ENCODE peak calls at places on chromosomes 12 and 14, in eight cellular contexts. One of them, this sample, is unnamed.

GRCh38 chr14:96274122-96274910 is 18.3 kb downstream of the BDKRB1 start:
- DNase-seq in fibroblast of lung: peak; percentile 96
- DNase-seq in A673: no peak
- DNase-seq in fibroblast of pulmonary artery: peak; percentile 40
- DNase-seq in mesothelial cell of epicardium: no peak
- DNase-seq in dorsolateral prefrontal cortex: no peak
- DNase-seq in brain microvascular endothelial cell: no peak
- DNase-seq in endothelial cell: no peak
- DNase-seq in this sample: no peak

GRCh38 chr12:103773109-103773905 is 67.7 kb downstream of the NT5DC3 start:
- DNase-seq in fibroblast of lung: peak; percentile 22
- DNase-seq in A673: no peak
- DNase-seq in fibroblast of pulmonary artery: peak; percentile 3
- DNase-seq in mesothelial cell of epicardium: no peak
- DNase-seq in dorsolateral prefrontal cortex: no peak
- DNase-seq in brain microvascular endothelial cell: no peak
- DNase-seq in endothelial cell: no peak
- DNase-seq in this sample: no peak

GRCh38 chr14:81176224-81176623 is 44.5 kb downstream of the GTF2A1 start:
- DNase-seq in fibroblast of lung: no peak
- DNase-seq in A673: peak; percentile 8
- DNase-seq in fibroblast of pulmonary artery: no peak
- DNase-seq in mesothelial cell of epicardium: no peak
- DNase-seq in dorsolateral prefrontal cortex: no peak
- DNase-seq in brain microvascular endothelial cell: no peak
- DNase-seq in endothelial cell: no peak
- DNase-seq in this sample: no peak

GRCh38 chr12:111313833-111314259 is 55.0 kb downstream of the PHETA1 start:
- DNase-seq in fibroblast of lung: peak; percentile 73
- DNase-seq in A673: peak; percentile 87
- DNase-seq in fibroblast of pulmonary artery: peak; percentile 79
- DNase-seq in mesothelial cell of epicardium: peak; percentile 90
- DNase-seq in dorsolateral prefrontal cortex: peak; percentile 76
- DNase-seq in brain microvascular endothelial cell: peak; percentile 40
- DNase-seq in endothelial cell: peak; percentile 88
- DNase-seq in this sample: peak; percentile 91

GRCh38 chr12:54521291-54522062 is 23.9 kb downstream of the NCKAP1L start:
- DNase-seq in fibroblast of lung: no peak
- DNase-seq in A673: no peak
- DNase-seq in fibroblast of pulmonary artery: no peak
- DNase-seq in mesothelial cell of epicardium: no peak
- DNase-seq in dorsolateral prefrontal cortex: no peak
- DNase-seq in brain microvascular endothelial cell: no peak
- DNase-seq in endothelial cell: no peak
- DNase-seq in this sample: no peak

GRCh38 chr14:105197274-105197673 is 16.2 kb upstream of the NUDT14 start:
- DNase-seq in fibroblast of lung: peak; percentile 17
- DNase-seq in A673: no peak
- DNase-seq in fibroblast of pulmonary artery: peak; percentile 76
- DNase-seq in mesothelial cell of epicardium: no peak
- DNase-seq in dorsolateral prefrontal cortex: no peak
- DNase-seq in brain microvascular endothelial cell: no peak
- DNase-seq in endothelial cell: no peak
- DNase-seq in this sample: no peak

GRCh38 chr12:19239616-19240234 is 110.2 kb downstream of the PLEKHA5 start:
- DNase-seq in fibroblast of lung: peak; percentile 84
- DNase-seq in A673: peak; percentile 19
- DNase-seq in fibroblast of pulmonary artery: peak; percentile 74
- DNase-seq in mesothelial cell of epicardium: no peak
- DNase-seq in dorsolateral prefrontal cortex: no peak
- DNase-seq in brain microvascular endothelial cell: peak; percentile 76
- DNase-seq in endothelial cell: no peak
- DNase-seq in this sample: no peak

GRCh38 chr12:121811434-121812319 is 7.9 kb downstream of the SETD1B start:
- DNase-seq in fibroblast of lung: peak; percentile 67
- DNase-seq in A673: peak; percentile 73
- DNase-seq in fibroblast of pulmonary artery: peak; percentile 68
- DNase-seq in mesothelial cell of epicardium: peak; percentile 90
- DNase-seq in dorsolateral prefrontal cortex: no peak
- DNase-seq in brain microvascular endothelial cell: peak; percentile 29
- DNase-seq in endothelial cell: peak; percentile 90
- DNase-seq in this sample: peak; percentile 89

GRCh38 chr14:100907240-100907639 is 3.7 kb upstream of the RTL1 start:
- DNase-seq in fibroblast of lung: no peak
- DNase-seq in A673: no peak
- DNase-seq in fibroblast of pulmonary artery: no peak
- DNase-seq in mesothelial cell of epicardium: no peak
- DNase-seq in dorsolateral prefrontal cortex: no peak
- DNase-seq in brain microvascular endothelial cell: no peak
- DNase-seq in endothelial cell: no peak
- DNase-seq in this sample: no peak

GRCh38 chr14:92644166-92644565 is 104.3 kb downstream of the LGMN start:
- DNase-seq in fibroblast of lung: peak; percentile 52
- DNase-seq in A673: no peak
- DNase-seq in fibroblast of pulmonary artery: peak; percentile 35
- DNase-seq in mesothelial cell of epicardium: no peak
- DNase-seq in dorsolateral prefrontal cortex: no peak
- DNase-seq in brain microvascular endothelial cell: peak; percentile 24
- DNase-seq in endothelial cell: no peak
- DNase-seq in this sample: no peak

GRCh38 chr12:92827836-92828431 is 101.2 kb downstream of the EEA1 start:
- DNase-seq in fibroblast of lung: peak; percentile 74
- DNase-seq in A673: peak; percentile 70
- DNase-seq in fibroblast of pulmonary artery: peak; percentile 73
- DNase-seq in mesothelial cell of epicardium: no peak
- DNase-seq in dorsolateral prefrontal cortex: no peak
- DNase-seq in brain microvascular endothelial cell: peak; percentile 57
- DNase-seq in endothelial cell: peak; percentile 41
- DNase-seq in this sample: peak; percentile 18

GRCh38 chr12:45216983-45217485 is 1.1 kb downstream of the ANO6 start:
- DNase-seq in fibroblast of lung: no peak
- DNase-seq in A673: no peak
- DNase-seq in fibroblast of pulmonary artery: no peak
- DNase-seq in mesothelial cell of epicardium: no peak
- DNase-seq in dorsolateral prefrontal cortex: no peak
- DNase-seq in brain microvascular endothelial cell: no peak
- DNase-seq in endothelial cell: no peak
- DNase-seq in this sample: no peak

GRCh38 chr14:32762886-32763285 is 175.8 kb upstream of the NPAS3 start:
- DNase-seq in fibroblast of lung: peak; percentile 50
- DNase-seq in A673: no peak
- DNase-seq in fibroblast of pulmonary artery: peak; percentile 75
- DNase-seq in mesothelial cell of epicardium: no peak
- DNase-seq in dorsolateral prefrontal cortex: no peak
- DNase-seq in brain microvascular endothelial cell: peak; percentile 22
- DNase-seq in endothelial cell: no peak
- DNase-seq in this sample: no peak

GRCh38 chr12:122326597-122326996 is 60.3 kb upstream of the VPS33A start:
- DNase-seq in fibroblast of lung: no peak
- DNase-seq in A673: no peak
- DNase-seq in fibroblast of pulmonary artery: no peak
- DNase-seq in mesothelial cell of epicardium: no peak
- DNase-seq in dorsolateral prefrontal cortex: no peak
- DNase-seq in brain microvascular endothelial cell: peak; percentile 6
- DNase-seq in endothelial cell: no peak
- DNase-seq in this sample: no peak

GRCh38 chr14:41548666-41549065 is 58.0 kb upstream of the LRFN5 start:
- DNase-seq in fibroblast of lung: peak; percentile 64
- DNase-seq in A673: no peak
- DNase-seq in fibroblast of pulmonary artery: peak; percentile 52
- DNase-seq in mesothelial cell of epicardium: no peak
- DNase-seq in dorsolateral prefrontal cortex: no peak
- DNase-seq in brain microvascular endothelial cell: no peak
- DNase-seq in endothelial cell: no peak
- DNase-seq in this sample: no peak

GRCh38 chr12:57099062-57099714 is 10.3 kb downstream of the NAB2 start:
- DNase-seq in fibroblast of lung: no peak
- DNase-seq in A673: no peak
- DNase-seq in fibroblast of pulmonary artery: no peak
- DNase-seq in mesothelial cell of epicardium: no peak
- DNase-seq in dorsolateral prefrontal cortex: no peak
- DNase-seq in brain microvascular endothelial cell: no peak
- DNase-seq in endothelial cell: no peak
- DNase-seq in this sample: no peak

GRCh38 chr12:114131824-114132223 is 165.7 kb upstream of the RBM19 start:
- DNase-seq in fibroblast of lung: no peak
- DNase-seq in A673: no peak
- DNase-seq in fibroblast of pulmonary artery: no peak
- DNase-seq in mesothelial cell of epicardium: no peak
- DNase-seq in dorsolateral prefrontal cortex: no peak
- DNase-seq in brain microvascular endothelial cell: no peak
- DNase-seq in endothelial cell: no peak
- DNase-seq in this sample: no peak

GRCh38 chr14:77344597-77344996 is 23.8 kb downstream of the GSTZ1 start:
- DNase-seq in fibroblast of lung: no peak
- DNase-seq in A673: peak; percentile 33
- DNase-seq in fibroblast of pulmonary artery: no peak
- DNase-seq in mesothelial cell of epicardium: no peak
- DNase-seq in dorsolateral prefrontal cortex: no peak
- DNase-seq in brain microvascular endothelial cell: no peak
- DNase-seq in endothelial cell: no peak
- DNase-seq in this sample: no peak

GRCh38 chr12:119406322-119406721 is 71.8 kb downstream of the CCDC60 start:
- DNase-seq in fibroblast of lung: no peak
- DNase-seq in A673: no peak
- DNase-seq in fibroblast of pulmonary artery: no peak
- DNase-seq in mesothelial cell of epicardium: no peak
- DNase-seq in dorsolateral prefrontal cortex: no peak
- DNase-seq in brain microvascular endothelial cell: no peak
- DNase-seq in endothelial cell: no peak
- DNase-seq in this sample: no peak

GRCh38 chr12:45568808-45569207 is 160.7 kb upstream of the ARID2 start:
- DNase-seq in fibroblast of lung: no peak
- DNase-seq in A673: no peak
- DNase-seq in fibroblast of pulmonary artery: no peak
- DNase-seq in mesothelial cell of epicardium: no peak
- DNase-seq in dorsolateral prefrontal cortex: no peak
- DNase-seq in brain microvascular endothelial cell: no peak
- DNase-seq in endothelial cell: no peak
- DNase-seq in this sample: no peak

GRCh38 chr14:68779761-68780323 is 13.0 kb downstream of the ZFP36L1 start:
- DNase-seq in fibroblast of lung: peak; percentile 88
- DNase-seq in A673: no peak
- DNase-seq in fibroblast of pulmonary artery: peak; percentile 69
- DNase-seq in mesothelial cell of epicardium: peak; percentile 22
- DNase-seq in dorsolateral prefrontal cortex: no peak
- DNase-seq in brain microvascular endothelial cell: peak; percentile 70
- DNase-seq in endothelial cell: no peak
- DNase-seq in this sample: no peak

GRCh38 chr12:6072302-6072752 is 52.1 kb downstream of the VWF start:
- DNase-seq in fibroblast of lung: peak; percentile 53
- DNase-seq in A673: no peak
- DNase-seq in fibroblast of pulmonary artery: peak; percentile 96
- DNase-seq in mesothelial cell of epicardium: no peak
- DNase-seq in dorsolateral prefrontal cortex: no peak
- DNase-seq in brain microvascular endothelial cell: peak; percentile 78
- DNase-seq in endothelial cell: no peak
- DNase-seq in this sample: no peak
- TF ChIP-seq CTCF in fibroblast of lung: peak; percentile 22
- TF ChIP-seq CTCF in A673: no peak
- TF ChIP-seq CTCF in fibroblast of pulmonary artery: peak; percentile 68
- TF ChIP-seq CTCF in mesothelial cell of epicardium: no peak
- TF ChIP-seq CTCF in dorsolateral prefrontal cortex: no peak
- TF ChIP-seq CTCF in brain microvascular endothelial cell: peak; percentile 56
- TF ChIP-seq CTCF in endothelial cell: no peak
- TF ChIP-seq CTCF in this sample: no peak

DNA sequence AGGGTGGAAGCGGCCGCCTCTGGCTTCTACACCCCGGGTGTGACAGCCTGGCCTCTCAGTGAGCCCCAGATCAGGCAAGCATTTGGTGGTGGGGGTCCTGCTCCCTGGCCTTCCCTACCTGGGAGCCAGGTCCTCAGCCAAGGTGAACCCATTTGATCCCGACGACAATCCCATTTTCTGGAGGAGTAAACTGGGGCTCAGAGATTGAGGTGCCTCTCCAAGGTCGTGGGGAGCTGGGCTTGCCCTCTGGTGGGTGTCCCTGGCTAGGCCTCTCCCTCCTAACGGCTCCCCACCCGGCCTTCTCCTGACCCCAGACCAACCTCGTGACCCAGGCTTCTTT is 2.7 kb upstream of the EXOC3L4 start:
- DNase-seq in fibroblast of lung: no peak
- DNase-seq in A673: no peak
- DNase-seq in fibroblast of pulmonary artery: no peak
- DNase-seq in mesothelial cell of epicardium: no peak
- DNase-seq in dorsolateral prefrontal cortex: no peak
- DNase-seq in brain microvascular endothelial cell: no peak
- DNase-seq in endothelial cell: no peak
- DNase-seq in this sample: no peak
- TF ChIP-seq CTCF in fibroblast of lung: no peak
- TF ChIP-seq CTCF in A673: peak; percentile 9
- TF ChIP-seq CTCF in fibroblast of pulmonary artery: no peak
- TF ChIP-seq CTCF in mesothelial cell of epicardium: no peak
- TF ChIP-seq CTCF in dorsolateral prefrontal cortex: no peak
- TF ChIP-seq CTCF in brain microvascular endothelial cell: no peak
- TF ChIP-seq CTCF in endothelial cell: no peak
- TF ChIP-seq CTCF in this sample: no peak

DNA sequence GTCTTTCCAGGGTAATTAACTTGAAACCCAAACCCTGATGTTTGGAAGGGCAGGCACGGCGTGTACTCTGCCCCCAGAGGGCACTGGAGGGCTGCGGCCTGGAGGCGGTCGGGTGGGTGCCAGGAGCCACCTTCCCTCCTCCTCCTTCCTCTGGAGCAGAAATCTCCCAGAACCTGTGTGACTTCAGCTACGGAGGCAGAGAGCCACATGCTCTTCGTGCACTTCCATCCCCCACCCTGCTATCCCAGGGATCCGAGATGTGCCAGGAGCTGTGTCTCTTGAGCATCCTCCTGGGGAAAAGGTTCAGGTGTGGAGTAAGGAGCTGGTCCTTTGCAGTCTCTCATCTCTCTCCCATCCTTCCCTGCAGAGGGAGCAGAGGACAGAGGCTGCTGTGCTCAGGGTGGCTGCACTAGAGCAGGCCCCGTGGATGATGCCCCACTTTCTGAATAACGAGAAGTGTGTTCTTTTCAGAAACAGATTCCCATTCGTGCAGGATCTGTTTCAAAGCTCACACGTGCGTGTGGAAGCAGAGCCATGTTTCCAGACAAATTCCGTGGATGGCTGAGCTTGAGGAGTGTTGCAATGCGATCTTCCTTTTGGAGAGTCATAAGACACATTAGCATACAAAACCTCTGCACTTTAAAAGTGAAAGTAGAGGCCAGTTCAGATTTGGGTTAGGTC is 162.9 kb downstream of the ADGRD1 start:
- DNase-seq in fibroblast of lung: peak; percentile 15
- DNase-seq in A673: no peak
- DNase-seq in fibroblast of pulmonary artery: peak; percentile 32
- DNase-seq in mesothelial cell of epicardium: no peak
- DNase-seq in dorsolateral prefrontal cortex: peak; percentile 52
- DNase-seq in brain microvascular endothelial cell: no peak
- DNase-seq in endothelial cell: peak; percentile 61
- DNase-seq in this sample: peak; percentile 54
- TF ChIP-seq CTCF in fibroblast of lung: no peak
- TF ChIP-seq CTCF in A673: peak; percentile 39
- TF ChIP-seq CTCF in fibroblast of pulmonary artery: no peak
- TF ChIP-seq CTCF in mesothelial cell of epicardium: no peak
- TF ChIP-seq CTCF in dorsolateral prefrontal cortex: peak; percentile 32
- TF ChIP-seq CTCF in brain microvascular endothelial cell: peak; percentile 23
- TF ChIP-seq CTCF in endothelial cell: no peak
- TF ChIP-seq CTCF in this sample: peak; percentile 70

GRCh38 chr12:1505151-1505450 is 89.3 kb downstream of the FBXL14 start:
- DNase-seq in fibroblast of lung: no peak
- DNase-seq in A673: no peak
- DNase-seq in fibroblast of pulmonary artery: no peak
- DNase-seq in mesothelial cell of epicardium: no peak
- DNase-seq in dorsolateral prefrontal cortex: no peak
- DNase-seq in brain microvascular endothelial cell: no peak
- DNase-seq in endothelial cell: no peak
- DNase-seq in this sample: no peak
- TF ChIP-seq CTCF in fibroblast of lung: no peak
- TF ChIP-seq CTCF in A673: no peak
- TF ChIP-seq CTCF in fibroblast of pulmonary artery: no peak
- TF ChIP-seq CTCF in mesothelial cell of epicardium: no peak
- TF ChIP-seq CTCF in dorsolateral prefrontal cortex: no peak
- TF ChIP-seq CTCF in brain microvascular endothelial cell: no peak
- TF ChIP-seq CTCF in endothelial cell: no peak
- TF ChIP-seq CTCF in this sample: no peak